ENCODE peak calls at places on chromosomes 12 and 14, in ten cellular contexts. One of them, this sample, is unnamed. For H3K9me3, the result is how much of the 10 kb centered on the place peaks cover.

GRCh38 chr12:1668833-1669543 is 21.9 kb upstream of the ADIPOR2 start:
- DNase-seq in osteoblast: no peak
- DNase-seq in left ventricle myocardium inferior: peak
- DNase-seq in gastrocnemius medialis: peak
- DNase-seq in RWPE2: no peak
- DNase-seq in GM23248: no peak
- DNase-seq in colonic mucosa: no peak
- DNase-seq in testis: no peak
- DNase-seq in esophagus squamous epithelium: no peak
- DNase-seq in aorta: no peak
- DNase-seq in this sample: peak

GRCh38 chr14:72892103-72892878 is 1.6 kb downstream of the DPF3 start:
- DNase-seq in esophagus squamous epithelium: no peak
- DNase-seq in aorta: no peak
- DNase-seq in osteoblast: peak
- DNase-seq in testis: peak
- DNase-seq in left ventricle myocardium inferior: no peak
- DNase-seq in colonic mucosa: peak
- DNase-seq in gastrocnemius medialis: no peak
- DNase-seq in GM23248: peak
- DNase-seq in RWPE2: no peak
- DNase-seq in this sample: no peak

GRCh38 chr14:51262868-51263267 is 22.8 kb downstream of the TMX1 start:
- DNase-seq in osteoblast: no peak
- DNase-seq in gastrocnemius medialis: no peak
- DNase-seq in colonic mucosa: no peak
- DNase-seq in left ventricle myocardium inferior: no peak
- DNase-seq in aorta: no peak
- DNase-seq in RWPE2: no peak
- DNase-seq in esophagus squamous epithelium: no peak
- DNase-seq in GM23248: no peak
- DNase-seq in testis: no peak
- DNase-seq in this sample: no peak

GRCh38 chr12:89250648-89251047 is 101.7 kb downstream of the DUSP6 start:
- DNase-seq in aorta: no peak
- DNase-seq in RWPE2: no peak
- DNase-seq in GM23248: peak
- DNase-seq in testis: no peak
- DNase-seq in esophagus squamous epithelium: no peak
- DNase-seq in osteoblast: no peak
- DNase-seq in colonic mucosa: no peak
- DNase-seq in left ventricle myocardium inferior: no peak
- DNase-seq in gastrocnemius medialis: no peak
- DNase-seq in this sample: no peak

GRCh38 chr14:67508973-67509372 is 20.5 kb upstream of the TMEM229B start:
- DNase-seq in GM23248: no peak
- DNase-seq in gastrocnemius medialis: no peak
- DNase-seq in RWPE2: no peak
- DNase-seq in left ventricle myocardium inferior: no peak
- DNase-seq in osteoblast: no peak
- DNase-seq in testis: no peak
- DNase-seq in aorta: no peak
- DNase-seq in colonic mucosa: no peak
- DNase-seq in esophagus squamous epithelium: no peak
- DNase-seq in this sample: no peak

GRCh38 chr12:100337727-100338126 is 19.1 kb upstream of the SLC17A8 start:
- DNase-seq in gastrocnemius medialis: no peak
- DNase-seq in RWPE2: no peak
- DNase-seq in GM23248: no peak
- DNase-seq in osteoblast: no peak
- DNase-seq in left ventricle myocardium inferior: no peak
- DNase-seq in aorta: no peak
- DNase-seq in colonic mucosa: peak
- DNase-seq in testis: peak
- DNase-seq in esophagus squamous epithelium: no peak
- DNase-seq in this sample: no peak

GRCh38 chr12:124646385-124647230 is 79.2 kb upstream of the NCOR2 start:
- DNase-seq in colonic mucosa: no peak
- DNase-seq in GM23248: peak
- DNase-seq in left ventricle myocardium inferior: no peak
- DNase-seq in testis: no peak
- DNase-seq in esophagus squamous epithelium: no peak
- DNase-seq in gastrocnemius medialis: no peak
- DNase-seq in osteoblast: no peak
- DNase-seq in aorta: no peak
- DNase-seq in RWPE2: no peak
- DNase-seq in this sample: peak

GRCh38 chr12:54201001-54201794 is 12.4 kb upstream of the SMUG1 start:
- DNase-seq in GM23248: peak
- DNase-seq in aorta: peak
- DNase-seq in RWPE2: no peak
- DNase-seq in gastrocnemius medialis: peak
- DNase-seq in testis: peak
- DNase-seq in osteoblast: peak
- DNase-seq in left ventricle myocardium inferior: peak
- DNase-seq in colonic mucosa: peak
- DNase-seq in esophagus squamous epithelium: no peak
- DNase-seq in this sample: peak

GRCh38 chr12:65900912-65901672 is 76.8 kb downstream of the HMGA2 start:
- DNase-seq in aorta: no peak
- DNase-seq in GM23248: no peak
- DNase-seq in colonic mucosa: no peak
- DNase-seq in RWPE2: no peak
- DNase-seq in osteoblast: no peak
- DNase-seq in testis: no peak
- DNase-seq in gastrocnemius medialis: no peak
- DNase-seq in esophagus squamous epithelium: no peak
- DNase-seq in left ventricle myocardium inferior: no peak
- DNase-seq in this sample: no peak

GRCh38 chr12:100668939-100669536 is 95.6 kb downstream of the GAS2L3 start:
- DNase-seq in gastrocnemius medialis: no peak
- DNase-seq in aorta: peak
- DNase-seq in esophagus squamous epithelium: no peak
- DNase-seq in testis: peak
- DNase-seq in RWPE2: no peak
- DNase-seq in osteoblast: peak
- DNase-seq in GM23248: peak
- DNase-seq in colonic mucosa: peak
- DNase-seq in left ventricle myocardium inferior: peak
- DNase-seq in this sample: peak

GRCh38 chr14:79375336-79375735 is 836.0 kb downstream of the DIO2 start:
- DNase-seq in testis: no peak
- DNase-seq in aorta: no peak
- DNase-seq in osteoblast: no peak
- DNase-seq in gastrocnemius medialis: no peak
- DNase-seq in RWPE2: no peak
- DNase-seq in esophagus squamous epithelium: no peak
- DNase-seq in left ventricle myocardium inferior: no peak
- DNase-seq in GM23248: no peak
- DNase-seq in colonic mucosa: no peak
- DNase-seq in this sample: no peak

GRCh38 chr14:79379266-79379665 is 832.0 kb downstream of the DIO2 start:
- DNase-seq in osteoblast: no peak
- DNase-seq in gastrocnemius medialis: no peak
- DNase-seq in RWPE2: no peak
- DNase-seq in aorta: no peak
- DNase-seq in left ventricle myocardium inferior: no peak
- DNase-seq in colonic mucosa: no peak
- DNase-seq in testis: no peak
- DNase-seq in esophagus squamous epithelium: no peak
- DNase-seq in GM23248: no peak
- DNase-seq in this sample: no peak

GRCh38 chr14:79378020-79378419 is 833.3 kb downstream of the DIO2 start:
- DNase-seq in testis: no peak
- DNase-seq in aorta: no peak
- DNase-seq in GM23248: no peak
- DNase-seq in osteoblast: no peak
- DNase-seq in gastrocnemius medialis: no peak
- DNase-seq in colonic mucosa: no peak
- DNase-seq in RWPE2: no peak
- DNase-seq in left ventricle myocardium inferior: no peak
- DNase-seq in esophagus squamous epithelium: no peak
- DNase-seq in this sample: no peak

GRCh38 chr14:79373451-79373850 is 837.9 kb downstream of the DIO2 start:
- DNase-seq in RWPE2: no peak
- DNase-seq in testis: no peak
- DNase-seq in aorta: no peak
- DNase-seq in gastrocnemius medialis: no peak
- DNase-seq in colonic mucosa: no peak
- DNase-seq in osteoblast: no peak
- DNase-seq in left ventricle myocardium inferior: no peak
- DNase-seq in esophagus squamous epithelium: no peak
- DNase-seq in GM23248: no peak
- DNase-seq in this sample: no peak

DNA sequence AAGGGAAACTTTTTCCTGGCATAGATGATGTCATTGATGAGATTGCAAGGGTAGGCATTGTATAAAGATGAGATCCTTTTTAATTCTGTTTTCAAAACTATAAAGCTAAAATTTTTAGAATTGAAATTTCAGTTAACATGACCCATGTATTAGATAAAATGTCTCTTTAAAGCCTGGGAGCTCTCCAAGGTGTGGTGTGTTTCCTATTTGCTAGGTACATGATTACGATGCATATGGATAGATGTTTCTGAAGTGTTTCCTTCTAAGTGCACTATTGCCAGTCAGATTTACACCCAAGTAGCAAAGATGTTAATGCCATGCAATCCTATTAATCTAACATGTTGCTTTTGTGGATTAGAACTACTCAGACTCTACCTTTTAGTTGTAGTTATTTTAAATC is 834.7 kb downstream of the DIO2 start:
- DNase-seq in aorta: no peak
- DNase-seq in RWPE2: no peak
- DNase-seq in left ventricle myocardium inferior: no peak
- DNase-seq in testis: no peak
- DNase-seq in GM23248: peak
- DNase-seq in gastrocnemius medialis: no peak
- DNase-seq in esophagus squamous epithelium: no peak
- DNase-seq in osteoblast: no peak
- DNase-seq in colonic mucosa: no peak
- DNase-seq in this sample: no peak
- H3K9me3 ChIP-seq in aorta: under half
- H3K9me3 ChIP-seq in RWPE2: under half
- H3K9me3 ChIP-seq in left ventricle myocardium inferior: under half
- H3K9me3 ChIP-seq in testis: under half
- H3K9me3 ChIP-seq in GM23248: under half
- H3K9me3 ChIP-seq in gastrocnemius medialis: under half
- H3K9me3 ChIP-seq in esophagus squamous epithelium: under half
- H3K9me3 ChIP-seq in osteoblast: under half
- H3K9me3 ChIP-seq in colonic mucosa: under half
- H3K9me3 ChIP-seq in this sample: under half

DNA sequence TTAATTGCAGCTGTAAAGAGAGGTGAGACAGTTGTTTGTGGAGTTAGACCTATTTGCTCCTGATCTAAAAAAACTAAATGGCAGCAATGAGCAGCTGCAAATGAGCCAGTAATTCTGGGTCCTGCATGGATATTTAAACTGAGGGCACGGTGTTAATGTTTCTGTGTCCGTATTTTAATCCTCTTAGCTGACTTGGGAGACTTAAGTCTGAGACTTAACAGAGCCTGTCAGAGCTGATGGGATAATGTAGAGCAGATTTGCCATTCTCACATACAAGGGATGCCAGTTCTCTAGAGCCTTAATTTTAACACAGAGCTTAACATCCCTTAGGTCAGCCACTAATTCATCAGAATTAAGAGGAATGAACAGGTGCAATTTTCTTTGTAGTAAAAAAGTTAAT is 178.6 kb upstream of the PDE3A start:
- DNase-seq in testis: no peak
- DNase-seq in colonic mucosa: no peak
- DNase-seq in osteoblast: no peak
- DNase-seq in aorta: no peak
- DNase-seq in GM23248: no peak
- DNase-seq in left ventricle myocardium inferior: no peak
- DNase-seq in RWPE2: no peak
- DNase-seq in gastrocnemius medialis: no peak
- DNase-seq in esophagus squamous epithelium: no peak
- DNase-seq in this sample: no peak
- H3K4me3 ChIP-seq in testis: no peak
- H3K4me3 ChIP-seq in colonic mucosa: no peak
- H3K4me3 ChIP-seq in osteoblast: no peak
- H3K4me3 ChIP-seq in aorta: no peak
- H3K4me3 ChIP-seq in GM23248: no peak
- H3K4me3 ChIP-seq in left ventricle myocardium inferior: no peak
- H3K4me3 ChIP-seq in RWPE2: no peak
- H3K4me3 ChIP-seq in gastrocnemius medialis: no peak
- H3K4me3 ChIP-seq in esophagus squamous epithelium: no peak
- H3K4me3 ChIP-seq in this sample: no peak

GRCh38 chr14:54423991-54424390 is 17.2 kb downstream of the CNIH1 start:
- DNase-seq in colonic mucosa: no peak
- DNase-seq in esophagus squamous epithelium: no peak
- DNase-seq in gastrocnemius medialis: no peak
- DNase-seq in testis: no peak
- DNase-seq in aorta: no peak
- DNase-seq in left ventricle myocardium inferior: no peak
- DNase-seq in GM23248: peak
- DNase-seq in osteoblast: no peak
- DNase-seq in RWPE2: no peak
- DNase-seq in this sample: no peak

GRCh38 chr14:54425537-54426274 is 15.5 kb downstream of the CNIH1 start:
- DNase-seq in GM23248: no peak
- DNase-seq in left ventricle myocardium inferior: no peak
- DNase-seq in esophagus squamous epithelium: no peak
- DNase-seq in aorta: no peak
- DNase-seq in osteoblast: no peak
- DNase-seq in RWPE2: no peak
- DNase-seq in gastrocnemius medialis: no peak
- DNase-seq in colonic mucosa: no peak
- DNase-seq in testis: no peak
- DNase-seq in this sample: no peak

GRCh38 chr14:54427914-54428313 is 13.3 kb downstream of the CNIH1 start:
- DNase-seq in aorta: no peak
- DNase-seq in gastrocnemius medialis: no peak
- DNase-seq in left ventricle myocardium inferior: no peak
- DNase-seq in RWPE2: no peak
- DNase-seq in osteoblast: no peak
- DNase-seq in esophagus squamous epithelium: no peak
- DNase-seq in testis: no peak
- DNase-seq in colonic mucosa: no peak
- DNase-seq in GM23248: no peak
- DNase-seq in this sample: no peak

GRCh38 chr14:54424479-54424901 is 16.7 kb downstream of the CNIH1 start:
- DNase-seq in esophagus squamous epithelium: no peak
- DNase-seq in colonic mucosa: no peak
- DNase-seq in osteoblast: no peak
- DNase-seq in gastrocnemius medialis: no peak
- DNase-seq in testis: no peak
- DNase-seq in aorta: no peak
- DNase-seq in left ventricle myocardium inferior: no peak
- DNase-seq in RWPE2: no peak
- DNase-seq in GM23248: no peak
- DNase-seq in this sample: no peak

GRCh38 chr14:54425068-54425467 is 16.1 kb downstream of the CNIH1 start:
- DNase-seq in gastrocnemius medialis: no peak
- DNase-seq in esophagus squamous epithelium: no peak
- DNase-seq in osteoblast: no peak
- DNase-seq in GM23248: no peak
- DNase-seq in aorta: no peak
- DNase-seq in testis: no peak
- DNase-seq in left ventricle myocardium inferior: no peak
- DNase-seq in colonic mucosa: no peak
- DNase-seq in RWPE2: no peak
- DNase-seq in this sample: no peak
- H3K9me3 ChIP-seq in gastrocnemius medialis: under half
- H3K9me3 ChIP-seq in esophagus squamous epithelium: under half
- H3K9me3 ChIP-seq in osteoblast: under half
- H3K9me3 ChIP-seq in GM23248: under half
- H3K9me3 ChIP-seq in aorta: under half
- H3K9me3 ChIP-seq in testis: under half
- H3K9me3 ChIP-seq in left ventricle myocardium inferior: under half
- H3K9me3 ChIP-seq in colonic mucosa: under half
- H3K9me3 ChIP-seq in RWPE2: under half
- H3K9me3 ChIP-seq in this sample: under half

GRCh38 chr12:3704512-3705348 is 48.2 kb downstream of the CRACR2A start:
- DNase-seq in left ventricle myocardium inferior: no peak
- DNase-seq in GM23248: peak
- DNase-seq in gastrocnemius medialis: no peak
- DNase-seq in testis: peak
- DNase-seq in aorta: no peak
- DNase-seq in esophagus squamous epithelium: no peak
- DNase-seq in colonic mucosa: no peak
- DNase-seq in RWPE2: no peak
- DNase-seq in osteoblast: peak
- DNase-seq in this sample: no peak
- H3K4me3 ChIP-seq in left ventricle myocardium inferior: peak
- H3K4me3 ChIP-seq in GM23248: peak
- H3K4me3 ChIP-seq in gastrocnemius medialis: no peak
- H3K4me3 ChIP-seq in testis: no peak
- H3K4me3 ChIP-seq in aorta: no peak
- H3K4me3 ChIP-seq in esophagus squamous epithelium: peak
- H3K4me3 ChIP-seq in colonic mucosa: no peak
- H3K4me3 ChIP-seq in RWPE2: no peak
- H3K4me3 ChIP-seq in osteoblast: peak
- H3K4me3 ChIP-seq in this sample: peak

This sample was measured in upper lobe of right lung.